ENCODE peak calls at places on chromosomes 2 and 18, in six cellular contexts. U, Z, E, S, M and L are unnamed samples.

GRCh38 chr18:66235206-66235605 is 368.7 kb downstream of the CDH19 start:
- DNase-seq in U (no peak), Z (no peak), E (no peak), S (no peak), M (no peak), L (no peak)

GRCh38 chr2:180291552-180292421 is 284.7 kb upstream of the CWC22 start:
- DNase-seq in U (peak), Z (no peak), E (no peak), S (peak), M (no peak), L (peak)

GRCh38 chr18:27948981-27949380 is 227.9 kb downstream of the CDH2 start:
- DNase-seq in U (no peak), Z (no peak), E (no peak), S (no peak), M (no peak), L (no peak)

GRCh38 chr2:39730685-39731302 is 48.3 kb downstream of the THUMPD2 start:
- DNase-seq in U (no peak), Z (no peak), E (no peak), S (peak), M (no peak), L (no peak)

GRCh38 chr18:55982992-55983391 is 395.0 kb upstream of the TCF4 start:
- DNase-seq in U (no peak), Z (no peak), E (no peak), S (no peak), M (no peak), L (no peak)

GRCh38 chr2:134178109-134178877 is 75.6 kb upstream of the MGAT5 start:
- DNase-seq in U (peak), Z (no peak), E (no peak), S (no peak), M (no peak), L (no peak)

GRCh38 chr18:159037-159652 is 788 bp downstream of the USP14 start:
- DNase-seq in U (peak), Z (no peak), E (no peak), S (peak), M (no peak), L (no peak)

GRCh38 chr2:26934335-26934724 is 36.1 kb upstream of the MAPRE3 start:
- DNase-seq in U (no peak), Z (no peak), E (no peak), S (no peak), M (no peak), L (no peak)

GRCh38 chr2:158305501-158305900 is 151.1 kb downstream of the CCDC148 start:
- DNase-seq in U (no peak), Z (no peak), E (no peak), S (no peak), M (no peak), L (no peak)

GRCh38 chr2:230893338-230893737 is 28.6 kb downstream of the ITM2C start:
- DNase-seq in U (no peak), Z (no peak), E (peak), S (no peak), M (no peak), L (no peak)

GRCh38 chr2:215847718-215848117 is 165.6 kb downstream of the MREG start:
- DNase-seq in U (no peak), Z (no peak), E (no peak), S (peak), M (no peak), L (no peak)

GRCh38 chr2:206481056-206481455 is 37.7 kb downstream of the ADAM23 start:
- DNase-seq in U (no peak), Z (no peak), E (no peak), S (no peak), M (no peak), L (no peak)

GRCh38 chr2:10884530-10885478 is 26.9 kb upstream of the KCNF1 start:
- DNase-seq in U (no peak), Z (no peak), E (no peak), S (no peak), M (no peak), L (no peak)

GRCh38 chr2:143558665-143559064 is 429.4 kb downstream of the ARHGAP15 start:
- DNase-seq in U (peak), Z (no peak), E (no peak), S (peak), M (peak), L (peak)

GRCh38 chr2:64792310-64792709 is 138.6 kb upstream of the SERTAD2 start:
- DNase-seq in U (no peak), Z (no peak), E (no peak), S (no peak), M (no peak), L (no peak)

GRCh38 chr2:110804915-110805314 is 72.5 kb downstream of the ACOXL start:
- DNase-seq in U (no peak), Z (no peak), E (no peak), S (no peak), M (no peak), L (no peak)

GRCh38 chr2:8636691-8637636 is 44.9 kb upstream of the ID2 start:
- DNase-seq in U (no peak), Z (no peak), E (peak), S (peak), M (no peak), L (no peak)

GRCh38 chr18:28831476-28831875 is 654.5 kb upstream of the CDH2 start:
- DNase-seq in U (no peak), Z (no peak), E (no peak), S (no peak), M (no peak), L (no peak)

GRCh38 chr18:60064271-60064670 is 164.5 kb downstream of the PMAIP1 start:
- DNase-seq in U (peak), Z (no peak), E (no peak), S (no peak), M (no peak), L (no peak)

GRCh38 chr2:108898315-108899082 is 90.5 kb downstream of the EDAR start:
- DNase-seq in U (no peak), Z (no peak), E (no peak), S (no peak), M (no peak), L (no peak)

GRCh38 chr2:85851253-85851955 is 37.4 kb downstream of the ST3GAL5 start:
- DNase-seq in U (peak), Z (no peak), E (no peak), S (no peak), M (no peak), L (no peak)

GRCh38 chr2:125979886-125980285 is 676.1 kb upstream of the GYPC start:
- DNase-seq in U (no peak), Z (no peak), E (no peak), S (no peak), M (no peak), L (no peak)

GRCh38 chr18:3066391-3067079 is 53.6 kb upstream of the LPIN2 start:
- DNase-seq in U (no peak), Z (peak), E (no peak), S (no peak), M (no peak), L (no peak)

GRCh38 chr2:133568172-133568571 is at the start of gene NCKAP5:
- DNase-seq in U (peak), Z (peak), E (no peak), S (peak), M (no peak), L (no peak)

GRCh38 chr18:77165489-77166415 is 33.2 kb upstream of the MBP start:
- DNase-seq in U (no peak), Z (no peak), E (no peak), S (peak), M (no peak), L (peak)

GRCh38 chr18:33469699-33470098 is 29.2 kb upstream of the CCDC178 start:
- DNase-seq in U (no peak), Z (no peak), E (no peak), S (peak), M (no peak), L (no peak)

GRCh38 chr2:37250869-37251740 is 19.6 kb downstream of the NDUFAF7 start:
- DNase-seq in U (no peak), Z (no peak), E (no peak), S (no peak), M (no peak), L (no peak)

GRCh38 chr2:52776571-52776970 is 991.0 kb upstream of the CHAC2 start:
- DNase-seq in U (peak), Z (no peak), E (no peak), S (no peak), M (no peak), L (no peak)

GRCh38 chr18:61549411-61549810 is 216.2 kb downstream of the CDH20 start:
- DNase-seq in U (no peak), Z (no peak), E (no peak), S (no peak), M (no peak), L (no peak)

DNA sequence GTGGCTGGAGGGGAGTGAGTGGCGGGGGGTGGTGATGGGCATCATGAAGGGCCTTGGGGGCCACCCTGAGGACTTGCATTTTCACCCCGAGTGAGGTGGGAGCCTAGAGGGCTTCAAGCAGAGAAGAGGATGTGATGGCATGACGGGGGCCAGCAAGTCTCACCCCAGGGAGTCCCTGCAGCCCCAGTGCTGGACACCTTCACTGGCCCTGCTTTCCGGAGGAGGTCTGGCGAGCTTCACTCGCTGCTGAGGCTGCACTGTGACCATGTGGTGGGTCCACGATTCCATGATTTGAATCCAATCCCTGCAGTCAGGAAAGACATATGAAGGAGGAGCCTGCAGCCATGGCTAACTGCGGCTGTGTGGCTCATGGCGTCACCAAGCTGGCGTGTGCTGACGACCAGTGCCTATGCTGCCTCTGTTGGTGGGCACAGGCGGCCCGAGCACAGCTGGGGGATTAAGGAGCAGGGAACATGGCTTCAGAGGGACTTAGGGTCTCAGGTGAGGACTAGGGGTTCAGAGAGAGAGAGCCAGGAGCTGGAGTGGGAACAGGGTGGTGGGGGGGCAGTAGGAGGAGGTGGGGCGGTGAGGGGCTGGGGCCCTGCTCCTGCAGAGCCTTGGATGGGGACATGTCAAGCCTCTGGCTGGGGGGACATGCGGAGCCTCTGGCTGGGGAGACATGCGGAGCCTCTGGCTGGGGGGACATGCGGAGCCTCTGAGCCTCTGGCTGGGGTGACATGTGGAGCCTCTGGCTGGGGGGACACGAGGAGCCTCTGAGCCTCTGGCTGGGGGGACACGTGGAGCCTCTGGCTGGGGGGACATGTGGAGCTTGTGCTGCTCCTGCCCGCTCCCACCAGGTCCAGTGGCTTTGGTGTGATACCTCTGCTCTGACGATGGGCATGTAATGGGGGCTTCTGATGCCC is 3.6 kb downstream of the ZAP70 start:
- DNase-seq in U (no peak), Z (peak), E (peak), S (no peak), M (no peak), L (no peak)
- H3K4me3 ChIP-seq in U (no peak), Z (no peak), E (no peak), S (no peak), M (no peak), L (no peak)

GRCh38 chr2:188894979-188895378 is 79.2 kb upstream of the COL3A1 start:
- DNase-seq in U (no peak), Z (no peak), E (no peak), S (no peak), M (no peak), L (no peak)

GRCh38 chr2:188892632-188893031 is 81.5 kb upstream of the COL3A1 start:
- DNase-seq in U (no peak), Z (no peak), E (no peak), S (peak), M (no peak), L (no peak)

GRCh38 chr2:188898261-188898660 is 75.9 kb upstream of the COL3A1 start:
- DNase-seq in U (no peak), Z (no peak), E (no peak), S (no peak), M (no peak), L (no peak)

GRCh38 chr2:188894028-188894427 is 80.1 kb upstream of the COL3A1 start:
- DNase-seq in U (no peak), Z (no peak), E (no peak), S (no peak), M (no peak), L (no peak)

GRCh38 chr2:188897096-188897495 is 77.1 kb upstream of the COL3A1 start:
- DNase-seq in U (no peak), Z (no peak), E (no peak), S (peak), M (peak), L (no peak)
- H3K4me3 ChIP-seq in U (no peak), Z (no peak), E (no peak), S (no peak), M (no peak), L (no peak)

GRCh38 chr2:174333502-174334277 is 1.1 kb upstream of the SP9 start:
- DNase-seq in U (no peak), Z (no peak), E (no peak), S (no peak), M (no peak), L (no peak)
- H3K4me3 ChIP-seq in U (no peak), Z (no peak), E (no peak), S (no peak), M (peak), L (no peak)

GRCh38 chr2:54092940-54093339 is 22.5 kb upstream of the ACYP2 start:
- DNase-seq in U (no peak), Z (no peak), E (no peak), S (no peak), M (no peak), L (no peak)
- H3K4me3 ChIP-seq in U (no peak), Z (no peak), E (no peak), S (no peak), M (no peak), L (no peak)

GRCh38 chr2:42169100-42169868 is at the start of gene EML4:
- DNase-seq in U (peak), Z (peak), E (peak), S (peak), M (no peak), L (peak)
- H3K4me3 ChIP-seq in U (peak), Z (peak), E (peak), S (peak), M (peak), L (peak)

DNA sequence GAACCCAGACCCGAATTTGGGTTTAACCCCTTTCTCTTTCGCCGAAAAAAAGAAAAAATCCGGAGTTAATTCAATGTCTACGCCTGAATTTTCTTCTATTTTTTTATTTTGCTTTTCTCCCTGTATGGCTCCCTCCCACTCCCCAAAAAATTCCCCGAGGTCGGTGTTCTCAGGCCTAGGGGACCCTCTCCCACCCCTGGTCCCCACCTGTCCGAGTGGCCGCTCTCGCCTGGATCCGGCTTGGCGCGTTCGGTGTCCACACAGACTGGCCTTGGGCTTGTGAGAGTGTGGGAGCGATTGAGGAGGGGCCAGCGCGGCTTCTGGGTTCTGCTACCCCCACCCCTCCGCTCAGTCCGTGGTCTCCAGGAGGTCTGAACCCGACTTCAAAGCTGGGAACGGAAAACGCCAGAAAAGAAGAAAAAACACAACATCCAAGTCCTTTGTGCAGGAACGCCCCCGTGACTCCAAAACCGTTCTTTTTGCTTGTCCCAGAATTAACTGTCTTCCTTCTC is 5.7 kb upstream of the EN1 start:
- DNase-seq in U (no peak), Z (no peak), E (no peak), S (no peak), M (no peak), L (no peak)
- H3K4me3 ChIP-seq in U (no peak), Z (no peak), E (no peak), S (no peak), M (no peak), L (peak)

GRCh38 chr2:122663737-122664136 is 908.3 kb downstream of the TSN start:
- DNase-seq in U (no peak), Z (no peak), E (no peak), S (no peak), M (no peak), L (no peak)

GRCh38 chr2:122656403-122656802 is 901.0 kb downstream of the TSN start:
- DNase-seq in U (no peak), Z (no peak), E (no peak), S (no peak), M (no peak), L (no peak)

GRCh38 chr2:122660786-122661634 is 905.6 kb downstream of the TSN start:
- DNase-seq in U (peak), Z (no peak), E (no peak), S (peak), M (no peak), L (no peak)
- H3K4me3 ChIP-seq in U (no peak), Z (no peak), E (no peak), S (no peak), M (no peak), L (peak)

GRCh38 chr18:48725596-48725995 is 186.8 kb downstream of the CTIF start:
- DNase-seq in U (no peak), Z (no peak), E (no peak), S (no peak), M (no peak), L (no peak)
- H3K4me3 ChIP-seq in U (no peak), Z (no peak), E (no peak), S (no peak), M (no peak), L (no peak)